ENCODE peak calls at places on chromosomes 1 and 21, in seven cellular contexts. J, B, O, H, F, U and V are unnamed samples.

GRCh38 chr1:24425446-24425845 is 9.8 kb downstream of the NIPAL3 start:
- DNase-seq in H (no peak), B (no peak), F (no peak), O (no peak), U (no peak), J (no peak), V (no peak)

GRCh38 chr21:16117851-16118592 is 388.2 kb downstream of the USP25 start:
- DNase-seq in B (peak; percentile 88), O (peak; percentile 62), F (no peak), U (no peak), H (no peak), J (no peak), V (no peak)

GRCh38 chr1:93707956-93708355 is 26.3 kb upstream of the BCAR3 start:
- DNase-seq in H (no peak), J (peak; percentile 30), O (no peak), F (no peak), U (no peak), B (no peak), V (no peak)

GRCh38 chr1:205273551-205273982 is 45.8 kb downstream of the TMCC2 start:
- DNase-seq in H (peak; percentile 76), B (peak; percentile 76), J (peak; percentile 97), O (peak; percentile 82), F (peak; percentile 81), U (peak; percentile 91), V (peak; percentile 79)

GRCh38 chr1:175841613-175842234 is 98.3 kb upstream of the TNR start:
- DNase-seq in O (no peak), J (no peak), H (no peak), U (no peak), B (no peak), F (no peak), V (no peak)

GRCh38 chr1:162908780-162909179 is 47.8 kb upstream of the CCDC190 start:
- DNase-seq in O (peak; percentile 47), F (no peak), H (peak; percentile 61), J (no peak), B (peak; percentile 91), U (no peak), V (peak; percentile 21)

GRCh38 chr1:206975313-206975712 is 5.1 kb upstream of the FCAMR start:
- DNase-seq in U (no peak), B (no peak), H (no peak), O (no peak), F (no peak), J (no peak), V (no peak)

GRCh38 chr1:14010431-14010830 is 310.4 kb downstream of the PRDM2 start:
- DNase-seq in F (no peak), U (no peak), O (no peak), J (no peak), B (no peak), H (no peak), V (no peak)

GRCh38 chr1:184882649-184883303 is 91.5 kb downstream of the NIBAN1 start:
- DNase-seq in U (no peak), J (no peak), O (no peak), H (no peak), F (no peak), B (no peak), V (no peak)

GRCh38 chr1:184820218-184820720 is 65.6 kb upstream of the EDEM3 start:
- DNase-seq in F (no peak), O (no peak), U (no peak), J (no peak), H (no peak), B (no peak), V (no peak)

GRCh38 chr1:152502496-152503180 is 8.0 kb upstream of the LCE5A start:
- DNase-seq in O (peak; percentile 22), F (no peak), U (no peak), J (no peak), H (peak; percentile 12), B (no peak), V (no peak)

GRCh38 chr1:58515794-58516401 is 30.6 kb downstream of the OMA1 start:
- DNase-seq in F (no peak), O (peak; percentile 88), H (peak; percentile 41), U (no peak), B (peak; percentile 85), J (no peak), V (peak; percentile 56)

GRCh38 chr1:161784963-161785362 is 18.8 kb downstream of the ATF6 start:
- DNase-seq in B (no peak), O (no peak), F (no peak), J (no peak), H (no peak), U (peak; percentile 57), V (no peak)

GRCh38 chr1:119477710-119478109 is 29.3 kb upstream of the HSD3B1 start:
- DNase-seq in O (no peak), U (no peak), J (no peak), B (no peak), H (no peak), F (no peak), V (no peak)

GRCh38 chr1:59699227-59699847 is 115.4 kb upstream of the HOOK1 start:
- DNase-seq in B (peak; percentile 57), H (peak; percentile 25), F (no peak), O (peak; percentile 71), U (no peak), J (no peak), V (peak; percentile 61)

GRCh38 chr1:30798954-30799491 is 41.4 kb upstream of the LAPTM5 start:
- DNase-seq in J (no peak), F (no peak), U (no peak), H (no peak), O (no peak), B (no peak), V (no peak)

GRCh38 chr1:85894651-85895050 is 186.4 kb upstream of the ZNHIT6 start:
- DNase-seq in F (no peak), H (no peak), B (peak; percentile 46), U (peak; percentile 44), J (no peak), O (peak; percentile 64), V (no peak)

GRCh38 chr1:19645544-19646252 is 1.6 kb downstream of the NBL1 start:
- DNase-seq in U (no peak), J (no peak), F (no peak), B (peak; percentile 28), O (no peak), H (no peak), V (no peak)

GRCh38 chr21:29238052-29238966 is 60.4 kb upstream of the BACH1 start:
- DNase-seq in O (peak; percentile 61), F (no peak), B (peak; percentile 54), U (no peak), H (no peak), J (no peak), V (no peak)

GRCh38 chr1:7579016-7579415 is 192.1 kb upstream of the VAMP3 start:
- DNase-seq in J (peak; percentile 47), F (no peak), H (no peak), O (no peak), B (no peak), U (peak; percentile 17), V (no peak)

GRCh38 chr1:44067258-44068250 is 36.3 kb upstream of the SLC6A9 start:
- DNase-seq in B (no peak), O (no peak), U (no peak), H (no peak), F (no peak), J (no peak), V (no peak)

GRCh38 chr21:29431680-29432079 is 133.0 kb downstream of the BACH1 start:
- DNase-seq in F (no peak), J (no peak), O (no peak), B (no peak), U (no peak), H (no peak), V (no peak)

GRCh38 chr1:16132325-16132785 is 23.5 kb downstream of the EPHA2 start:
- DNase-seq in U (no peak), O (no peak), J (no peak), B (no peak), H (no peak), F (no peak), V (no peak)

GRCh38 chr1:85577421-85578320 is 2.9 kb upstream of the CCN1 start:
- DNase-seq in O (peak; percentile 89), H (no peak), U (peak; percentile 45), B (no peak), J (peak; percentile 83), F (no peak), V (no peak)

GRCh38 chr1:215970406-215970805 is 403.3 kb downstream of the KCTD3 start:
- DNase-seq in U (no peak), F (no peak), B (peak; percentile 59), J (no peak), H (peak; percentile 20), O (no peak), V (no peak)

GRCh38 chr1:208159542-208160258 is 84.5 kb downstream of the PLXNA2 start:
- DNase-seq in O (peak; percentile 94), J (no peak), H (no peak), U (no peak), F (no peak), B (peak; percentile 82), V (no peak)

GRCh38 chr21:44983421-44984206 is 43.8 kb downstream of the SLX9 start:
- DNase-seq in F (no peak), J (peak; percentile 63), O (no peak), B (no peak), U (peak; percentile 22), H (no peak), V (no peak)

GRCh38 chr1:42737257-42737656 is 2.8 kb downstream of the CLDN19 start:
- DNase-seq in O (no peak), H (no peak), J (peak; percentile 65), F (no peak), U (no peak), B (no peak), V (no peak)

GRCh38 chr1:203860396-203860951 is 925 bp upstream of the SNRPE start:
- DNase-seq in F (no peak), H (peak; percentile 84), J (no peak), B (peak; percentile 10), O (peak; percentile 50), U (no peak), V (peak; percentile 62)

GRCh38 chr1:59333626-59334277 is 36.9 kb downstream of the FGGY start:
- DNase-seq in U (no peak), F (no peak), B (no peak), H (no peak), J (no peak), O (peak; percentile 8), V (no peak)

GRCh38 chr1:36096500-36097412 is 8.1 kb downstream of the ADPRS start:
- DNase-seq in H (no peak), F (no peak), B (peak; percentile 5), U (no peak), J (no peak), O (peak; percentile 9), V (peak; percentile 9)

GRCh38 chr1:116514708-116515525 is 55.9 kb downstream of the CD58 start:
- DNase-seq in H (peak; percentile 33), F (peak; percentile 25), O (peak; percentile 73), B (no peak), J (no peak), U (no peak), V (peak; percentile 75)

GRCh38 chr21:42337830-42338729 is 12.7 kb downstream of the TFF2 start:
- DNase-seq in O (peak; percentile 68), H (peak; percentile 90), B (peak; percentile 35), F (peak; percentile 86), U (peak; percentile 74), J (no peak), V (peak; percentile 54)

GRCh38 chr1:6438047-6438525 is 13.5 kb downstream of the ESPN start:
- DNase-seq in J (no peak), F (peak; percentile 52), U (no peak), H (peak; percentile 74), B (peak; percentile 33), O (peak; percentile 59), V (peak; percentile 74)

GRCh38 chr1:154869351-154870116 is 547 bp downstream of the KCNN3 start:
- DNase-seq in O (peak; percentile 63), H (no peak), J (peak; percentile 89), F (no peak), U (peak; percentile 72), B (peak; percentile 38), V (no peak)

GRCh38 chr1:1908506-1908791 is 6.6 kb upstream of the CALML6 start:
- DNase-seq in F (no peak), O (no peak), U (no peak), B (no peak), J (no peak), H (no peak), V (no peak)